ENCODE peak calls at places on chromosomes 11 and 22, in four cellular contexts. W is HepG2, V is HCT116, F is K562. J is an unnamed sample.

GRCh38 chr22:20885557-20886323 is 26.9 kb downstream of the SNAP29 start:
- DNase-seq in V (peak; percentile 58), W (peak; percentile 85), F (peak; percentile 97), J (peak; percentile 72)

GRCh38 chr11:114061053-114062049 is 1.8 kb downstream of the ZBTB16 start:
- DNase-seq in V (no peak), W (no peak), F (no peak), J (no peak)

GRCh38 chr11:22707119-22707899 is 40.9 kb downstream of the GAS2 start:
- DNase-seq in F (no peak), W (no peak), V (no peak), J (no peak)

GRCh38 chr11:64233913-64234839 is at the start of gene VEGFB:
- DNase-seq in F (peak; percentile 84), W (no peak), V (no peak), J (no peak)

GRCh38 chr22:50563410-50564160 is 866 bp upstream of the SYCE3 start:
- DNase-seq in V (no peak), F (no peak), W (peak; percentile 34), J (no peak)

GRCh38 chr11:19367051-19367709 is 126.4 kb upstream of the E2F8 start:
- DNase-seq in F (no peak), V (no peak), W (no peak), J (no peak)

GRCh38 chr11:117513666-117514065 is 186.0 kb downstream of the CEP164 start:
- DNase-seq in W (no peak), F (no peak), V (no peak), J (no peak)

GRCh38 chr22:29932121-29932520 is 49.1 kb downstream of the MTMR3 start:
- DNase-seq in F (no peak), V (no peak), W (no peak), J (no peak)

GRCh38 chr22:35327690-35328471 is 28.2 kb downstream of the TOM1 start:
- DNase-seq in F (no peak), W (no peak), V (no peak), J (no peak)

GRCh38 chr11:11849127-11849746 is 7.5 kb downstream of the USP47 start:
- DNase-seq in F (peak; percentile 86), W (peak; percentile 60), V (peak; percentile 44), J (no peak)

GRCh38 chr11:6127881-6128280 is 20.4 kb downstream of the OR56B4 start:
- DNase-seq in F (no peak), W (no peak), V (no peak), J (no peak)

GRCh38 chr11:67438121-67438902 is 830 bp upstream of the PTPRCAP start:
- DNase-seq in F (no peak), V (no peak), W (no peak), J (no peak)

GRCh38 chr11:111801135-111801534 is 34.9 kb upstream of the PPP2R1B start:
- DNase-seq in V (no peak), W (no peak), F (no peak), J (no peak)

GRCh38 chr22:24521791-24522245 is 26.7 kb downstream of the UPB1 start:
- DNase-seq in F (peak; percentile 48), W (peak; percentile 86), V (peak; percentile 86), J (peak; percentile 54)

DNA sequence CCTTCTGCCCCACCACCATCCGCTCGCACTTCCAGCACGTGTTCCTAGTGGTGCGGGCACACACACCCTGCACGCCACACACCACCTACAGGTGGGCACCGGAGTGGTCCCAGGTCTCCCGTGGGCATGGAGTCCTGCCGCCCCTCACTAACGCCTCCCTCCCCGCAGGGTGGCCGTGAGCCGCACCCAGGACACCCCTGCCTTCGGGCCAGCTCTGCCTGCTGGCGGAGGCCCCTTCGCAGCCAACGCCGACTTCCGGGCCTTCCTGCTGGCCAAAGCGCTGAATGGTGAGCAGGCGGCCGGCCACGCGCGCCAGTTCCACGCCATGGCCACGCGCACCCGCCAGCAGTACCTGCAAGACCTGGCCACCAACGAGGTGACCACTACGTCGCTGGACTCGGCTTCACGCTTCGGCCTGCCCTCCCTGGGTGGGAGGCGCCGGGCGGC is 8.4 kb downstream of the SIPA1 start:
- DNase-seq in V (no peak), W (no peak), F (no peak), J (no peak)
- TF ChIP-seq TCF7L2 in V (no peak), W (no peak), F (no peak), J (no peak)

GRCh38 chr11:74366576-74366975 is 31.7 kb downstream of the PGM2L1 start:
- DNase-seq in F (no peak), W (no peak), V (no peak), J (no peak)
- TF ChIP-seq TCF7L2 in F (no peak), W (no peak), V (no peak), J (no peak)

GRCh38 chr11:69280994-69281393 is 13.0 kb upstream of the MYEOV start:
- DNase-seq in W (no peak), V (peak; percentile 68), F (no peak), J (no peak)
- TF ChIP-seq TCF7L2 in W (no peak), V (no peak), F (no peak), J (no peak)

GRCh38 chr11:70299636-70300035 is 29.1 kb downstream of the PPFIA1 start:
- DNase-seq in W (no peak), V (no peak), F (no peak), J (no peak)
- TF ChIP-seq TCF7L2 in W (no peak), V (no peak), F (no peak), J (no peak)

GRCh38 chr11:94719864-94720263 is 48.3 kb upstream of the AMOTL1 start:
- DNase-seq in F (no peak), W (no peak), V (no peak), J (no peak)

GRCh38 chr11:94722735-94723134 is 45.4 kb upstream of the AMOTL1 start:
- DNase-seq in V (no peak), W (no peak), F (no peak), J (no peak)

GRCh38 chr11:94717667-94718066 is 50.5 kb upstream of the AMOTL1 start:
- DNase-seq in W (no peak), F (no peak), V (no peak), J (no peak)

GRCh38 chr11:94725071-94725470 is 43.1 kb upstream of the AMOTL1 start:
- DNase-seq in F (no peak), W (no peak), V (no peak), J (no peak)

GRCh38 chr11:94721565-94722292 is 46.4 kb upstream of the AMOTL1 start:
- DNase-seq in V (no peak), F (no peak), W (no peak), J (no peak)
- TF ChIP-seq TCF7L2 in V (no peak), F (no peak), W (no peak), J (no peak)

DNA sequence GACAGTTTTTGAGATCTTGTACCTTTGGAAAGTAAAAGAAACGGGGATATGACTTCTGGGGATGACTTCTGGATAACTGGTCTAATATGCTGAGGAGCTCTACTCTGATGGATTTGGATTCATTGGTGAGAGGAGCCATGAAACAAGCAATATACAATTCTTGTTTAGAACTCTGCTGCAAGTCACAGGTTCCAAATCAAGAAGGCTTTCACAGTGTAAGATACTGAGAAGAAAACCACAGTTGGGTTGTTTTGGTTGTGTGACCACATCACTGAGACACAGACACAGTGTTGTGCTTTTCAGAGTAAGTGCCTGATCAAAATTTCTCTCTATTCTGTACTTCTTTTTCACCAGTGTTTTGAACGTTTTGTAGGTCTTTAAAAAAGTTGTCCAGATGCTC is 13.1 kb upstream of the UCP2 start:
- DNase-seq in F (no peak), W (no peak), V (no peak), J (no peak)
- TF ChIP-seq TCF7L2 in F (no peak), W (no peak), V (no peak), J (no peak)

DNA sequence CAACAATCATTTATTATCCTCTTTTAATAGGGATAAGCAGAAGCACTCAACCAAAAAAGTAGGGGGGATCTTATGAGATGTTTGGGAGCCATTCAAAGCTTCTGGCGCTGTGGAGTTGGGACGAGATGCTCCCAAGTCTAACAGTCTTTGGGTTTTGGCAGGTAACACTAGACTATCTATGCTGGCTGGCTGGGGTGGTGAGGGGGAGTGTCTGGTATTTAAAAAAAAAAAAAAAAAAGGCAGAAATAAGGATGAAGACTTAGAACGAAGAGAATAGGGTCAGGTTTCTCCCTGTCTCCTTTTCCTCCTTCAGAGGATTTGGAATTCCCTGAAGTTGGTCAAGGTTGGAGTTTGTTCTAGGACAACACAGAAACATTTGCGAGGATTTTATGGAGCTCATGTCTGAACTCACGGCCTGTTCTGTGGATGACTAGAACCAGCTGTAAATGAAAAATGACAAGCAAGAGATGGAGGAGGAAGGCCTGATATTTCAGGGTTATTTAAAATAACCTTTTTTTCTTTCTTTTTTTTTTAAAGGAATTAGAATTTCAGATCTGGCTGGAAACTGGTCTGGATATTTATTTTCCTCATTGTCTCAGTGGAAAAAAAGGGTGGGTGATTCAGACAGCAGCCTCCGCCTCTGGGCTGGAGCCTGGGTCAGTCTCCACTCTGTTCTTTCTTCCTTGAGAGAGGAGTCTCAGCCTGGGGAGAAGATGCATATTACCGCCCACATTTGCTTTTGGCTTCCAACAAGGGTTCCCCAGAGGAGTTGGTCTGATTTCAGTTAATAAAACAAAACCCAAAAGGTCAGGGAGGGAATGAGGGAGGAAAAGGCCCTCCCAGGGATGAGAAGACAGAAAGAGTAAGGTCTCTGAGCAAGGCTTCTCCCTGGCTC is 80.0 kb downstream of the USP35 start:
- DNase-seq in W (no peak), V (no peak), F (no peak), J (no peak)
- TF ChIP-seq TCF7L2 in W (no peak), V (no peak), F (no peak), J (no peak)